ENCODE peak calls at places on chromosome 2, in six cellular contexts. One of them, this sample, is unnamed.

GRCh38 chr2:58032751-58033055 is 13.9 kb upstream of the VRK2 start:
- DNase-seq in brain microvascular endothelial cell: peak
- DNase-seq in endodermal cell: no peak
- DNase-seq in lung: no peak
- DNase-seq in adrenal gland: no peak
- DNase-seq in body of pancreas: no peak
- DNase-seq in this sample: no peak

GRCh38 chr2:78992807-78993517 is 32.5 kb upstream of the REG3G start:
- DNase-seq in lung: no peak
- DNase-seq in adrenal gland: no peak
- DNase-seq in endodermal cell: peak
- DNase-seq in body of pancreas: peak
- DNase-seq in brain microvascular endothelial cell: no peak
- DNase-seq in this sample: no peak

GRCh38 chr2:11850082-11850481 is 103.7 kb downstream of the LPIN1 start:
- DNase-seq in endodermal cell: no peak
- DNase-seq in body of pancreas: no peak
- DNase-seq in brain microvascular endothelial cell: no peak
- DNase-seq in adrenal gland: no peak
- DNase-seq in lung: no peak
- DNase-seq in this sample: peak

GRCh38 chr2:60483400-60483799 is 70.1 kb downstream of the BCL11A start:
- DNase-seq in brain microvascular endothelial cell: peak
- DNase-seq in endodermal cell: peak
- DNase-seq in body of pancreas: no peak
- DNase-seq in lung: no peak
- DNase-seq in adrenal gland: no peak
- DNase-seq in this sample: no peak

GRCh38 chr2:79827881-79828280 is 315.0 kb downstream of the CTNNA2 start:
- DNase-seq in adrenal gland: no peak
- DNase-seq in body of pancreas: no peak
- DNase-seq in brain microvascular endothelial cell: no peak
- DNase-seq in lung: no peak
- DNase-seq in endodermal cell: no peak
- DNase-seq in this sample: no peak

GRCh38 chr2:196233033-196233807 is 61.8 kb upstream of the STK17B start:
- DNase-seq in endodermal cell: no peak
- DNase-seq in adrenal gland: peak
- DNase-seq in lung: peak
- DNase-seq in body of pancreas: peak
- DNase-seq in brain microvascular endothelial cell: peak
- DNase-seq in this sample: no peak

GRCh38 chr2:240230424-240230945 is 90.0 kb upstream of the OTOS start:
- DNase-seq in lung: no peak
- DNase-seq in brain microvascular endothelial cell: no peak
- DNase-seq in endodermal cell: no peak
- DNase-seq in adrenal gland: peak
- DNase-seq in body of pancreas: no peak
- DNase-seq in this sample: peak

GRCh38 chr2:221571391-221572179 is 519 bp downstream of the EPHA4 start:
- DNase-seq in adrenal gland: peak
- DNase-seq in body of pancreas: peak
- DNase-seq in brain microvascular endothelial cell: peak
- DNase-seq in lung: no peak
- DNase-seq in endodermal cell: peak
- DNase-seq in this sample: peak

GRCh38 chr2:152336854-152337510 is 2.0 kb downstream of the FMNL2 start:
- DNase-seq in endodermal cell: peak
- DNase-seq in body of pancreas: peak
- DNase-seq in lung: no peak
- DNase-seq in brain microvascular endothelial cell: peak
- DNase-seq in adrenal gland: peak
- DNase-seq in this sample: no peak

GRCh38 chr2:59389240-59389639 is 1148.1 kb upstream of the FANCL start:
- DNase-seq in lung: peak
- DNase-seq in brain microvascular endothelial cell: peak
- DNase-seq in body of pancreas: peak
- DNase-seq in adrenal gland: peak
- DNase-seq in endodermal cell: no peak
- DNase-seq in this sample: no peak

GRCh38 chr2:229910832-229911412 is 10.9 kb downstream of the TRIP12 start:
- DNase-seq in endodermal cell: peak
- DNase-seq in body of pancreas: peak
- DNase-seq in adrenal gland: no peak
- DNase-seq in brain microvascular endothelial cell: no peak
- DNase-seq in lung: no peak
- DNase-seq in this sample: no peak

GRCh38 chr2:17164550-17164949 is 353.7 kb downstream of the RAD51AP2 start:
- DNase-seq in adrenal gland: no peak
- DNase-seq in lung: no peak
- DNase-seq in endodermal cell: no peak
- DNase-seq in brain microvascular endothelial cell: peak
- DNase-seq in body of pancreas: no peak
- DNase-seq in this sample: no peak

GRCh38 chr2:220162320-220162719 is 534.9 kb downstream of the SLC4A3 start:
- DNase-seq in adrenal gland: no peak
- DNase-seq in lung: no peak
- DNase-seq in brain microvascular endothelial cell: no peak
- DNase-seq in endodermal cell: no peak
- DNase-seq in body of pancreas: no peak
- DNase-seq in this sample: no peak

GRCh38 chr2:148177559-148177958 is 156.7 kb downstream of the MBD5 start:
- DNase-seq in endodermal cell: no peak
- DNase-seq in lung: no peak
- DNase-seq in brain microvascular endothelial cell: no peak
- DNase-seq in body of pancreas: no peak
- DNase-seq in adrenal gland: no peak
- DNase-seq in this sample: no peak

GRCh38 chr2:33673937-33674336 is 74.8 kb upstream of the FAM98A start:
- DNase-seq in endodermal cell: no peak
- DNase-seq in brain microvascular endothelial cell: no peak
- DNase-seq in adrenal gland: no peak
- DNase-seq in lung: no peak
- DNase-seq in body of pancreas: no peak
- DNase-seq in this sample: no peak

GRCh38 chr2:207813942-207814341 is 44.2 kb upstream of the FZD5 start:
- DNase-seq in adrenal gland: no peak
- DNase-seq in endodermal cell: peak
- DNase-seq in lung: no peak
- DNase-seq in body of pancreas: no peak
- DNase-seq in brain microvascular endothelial cell: no peak
- DNase-seq in this sample: no peak

DNA sequence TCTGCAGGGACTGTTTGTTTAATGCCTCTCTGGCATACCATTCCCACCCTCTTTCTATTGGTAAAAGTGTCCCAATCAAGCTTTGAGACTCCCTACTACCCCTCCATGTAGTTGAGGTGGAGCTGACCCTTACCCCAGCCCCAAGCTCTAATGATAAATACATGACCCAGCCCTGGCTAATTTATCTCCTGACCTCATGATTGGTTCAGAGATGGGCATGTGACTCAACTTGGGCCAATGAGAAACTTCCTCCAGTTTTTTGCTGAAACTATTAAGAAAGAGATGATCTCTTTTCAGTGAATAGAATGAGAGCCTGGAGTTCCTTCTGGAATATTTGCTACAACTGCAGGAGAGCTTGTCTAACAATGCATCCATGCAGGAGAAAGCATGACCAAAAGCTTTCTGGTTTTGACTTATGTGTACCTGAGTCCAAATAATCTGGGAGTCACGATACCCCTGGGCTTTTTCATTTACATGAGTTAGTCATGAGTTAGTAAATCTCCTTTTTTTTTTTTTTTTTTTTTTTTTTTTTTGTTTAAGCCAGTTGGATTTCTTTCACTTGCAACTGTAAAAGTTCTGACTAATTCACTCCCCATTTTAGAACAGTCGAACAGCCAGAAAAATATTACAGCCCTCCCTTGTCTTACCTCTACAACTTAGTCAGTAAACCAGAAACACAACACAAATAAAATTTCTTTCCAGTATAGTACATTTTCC is 66.5 kb upstream of the TLK1 start:
- DNase-seq in brain microvascular endothelial cell: no peak
- DNase-seq in endodermal cell: no peak
- DNase-seq in adrenal gland: no peak
- DNase-seq in lung: no peak
- DNase-seq in body of pancreas: no peak
- DNase-seq in this sample: no peak
- H3K27ac ChIP-seq in brain microvascular endothelial cell: no peak
- H3K27ac ChIP-seq in endodermal cell: no peak
- H3K27ac ChIP-seq in adrenal gland: no peak
- H3K27ac ChIP-seq in lung: no peak
- H3K27ac ChIP-seq in body of pancreas: no peak
- H3K27ac ChIP-seq in this sample: no peak

DNA sequence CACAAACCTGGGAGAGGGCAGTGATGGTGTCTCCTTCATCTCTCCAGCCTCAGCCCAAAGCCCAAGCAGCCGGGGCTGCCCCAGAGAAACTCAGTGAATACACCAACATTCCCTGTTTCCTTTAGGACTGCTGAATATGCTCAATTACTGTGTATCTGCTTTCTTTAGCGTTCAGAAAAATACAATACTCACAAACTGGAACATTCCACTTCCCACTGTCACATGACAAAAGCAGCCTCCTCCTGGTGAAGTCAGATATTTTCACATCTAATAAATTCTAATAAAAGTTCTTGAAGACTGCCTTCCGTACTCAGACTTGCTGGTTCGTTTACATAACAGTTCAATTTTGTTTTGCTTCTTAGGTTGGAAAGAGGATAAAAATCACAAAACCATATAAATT is 190.9 kb upstream of the HNRNPA3 start:
- DNase-seq in body of pancreas: no peak
- DNase-seq in brain microvascular endothelial cell: no peak
- DNase-seq in adrenal gland: no peak
- DNase-seq in lung: no peak
- DNase-seq in endodermal cell: no peak
- DNase-seq in this sample: no peak
- TF ChIP-seq CTCF in body of pancreas: no peak
- TF ChIP-seq CTCF in brain microvascular endothelial cell: no peak
- TF ChIP-seq CTCF in adrenal gland: no peak
- TF ChIP-seq CTCF in lung: no peak
- TF ChIP-seq CTCF in endodermal cell: no peak
- TF ChIP-seq CTCF in this sample: no peak

DNA sequence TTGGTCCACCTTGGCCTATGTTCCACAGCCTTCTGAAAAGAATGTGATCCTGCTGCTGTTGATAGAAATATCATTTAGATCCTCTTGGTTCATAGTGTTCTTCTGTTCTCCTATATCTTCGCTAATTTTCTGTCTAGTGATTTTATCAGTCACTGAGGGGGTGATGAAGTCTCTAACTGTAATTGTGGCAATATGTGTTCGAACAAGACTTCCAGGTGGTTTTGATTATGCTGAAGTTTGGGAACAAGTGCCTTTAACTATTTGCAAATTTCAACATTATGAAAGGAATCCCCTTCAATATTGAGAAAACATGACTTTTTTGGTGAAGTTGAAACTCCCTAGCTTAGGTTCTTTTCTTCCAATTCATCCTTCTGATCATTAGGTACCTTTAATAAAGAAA is 140.4 kb downstream of the MTX2 start:
- DNase-seq in body of pancreas: no peak
- DNase-seq in adrenal gland: no peak
- DNase-seq in endodermal cell: no peak
- DNase-seq in brain microvascular endothelial cell: no peak
- DNase-seq in lung: no peak
- DNase-seq in this sample: no peak
- H3K4me3 ChIP-seq in body of pancreas: no peak
- H3K4me3 ChIP-seq in adrenal gland: no peak
- H3K4me3 ChIP-seq in endodermal cell: no peak
- H3K4me3 ChIP-seq in brain microvascular endothelial cell: no peak
- H3K4me3 ChIP-seq in lung: no peak
- H3K4me3 ChIP-seq in this sample: no peak

GRCh38 chr2:205438241-205438640 is 244.1 kb upstream of the NRP2 start:
- DNase-seq in brain microvascular endothelial cell: no peak
- DNase-seq in body of pancreas: no peak
- DNase-seq in adrenal gland: no peak
- DNase-seq in endodermal cell: no peak
- DNase-seq in lung: no peak
- DNase-seq in this sample: no peak
- H3K27ac ChIP-seq in brain microvascular endothelial cell: no peak
- H3K27ac ChIP-seq in body of pancreas: no peak
- H3K27ac ChIP-seq in adrenal gland: no peak
- H3K27ac ChIP-seq in endodermal cell: no peak
- H3K27ac ChIP-seq in lung: no peak
- H3K27ac ChIP-seq in this sample: no peak

DNA sequence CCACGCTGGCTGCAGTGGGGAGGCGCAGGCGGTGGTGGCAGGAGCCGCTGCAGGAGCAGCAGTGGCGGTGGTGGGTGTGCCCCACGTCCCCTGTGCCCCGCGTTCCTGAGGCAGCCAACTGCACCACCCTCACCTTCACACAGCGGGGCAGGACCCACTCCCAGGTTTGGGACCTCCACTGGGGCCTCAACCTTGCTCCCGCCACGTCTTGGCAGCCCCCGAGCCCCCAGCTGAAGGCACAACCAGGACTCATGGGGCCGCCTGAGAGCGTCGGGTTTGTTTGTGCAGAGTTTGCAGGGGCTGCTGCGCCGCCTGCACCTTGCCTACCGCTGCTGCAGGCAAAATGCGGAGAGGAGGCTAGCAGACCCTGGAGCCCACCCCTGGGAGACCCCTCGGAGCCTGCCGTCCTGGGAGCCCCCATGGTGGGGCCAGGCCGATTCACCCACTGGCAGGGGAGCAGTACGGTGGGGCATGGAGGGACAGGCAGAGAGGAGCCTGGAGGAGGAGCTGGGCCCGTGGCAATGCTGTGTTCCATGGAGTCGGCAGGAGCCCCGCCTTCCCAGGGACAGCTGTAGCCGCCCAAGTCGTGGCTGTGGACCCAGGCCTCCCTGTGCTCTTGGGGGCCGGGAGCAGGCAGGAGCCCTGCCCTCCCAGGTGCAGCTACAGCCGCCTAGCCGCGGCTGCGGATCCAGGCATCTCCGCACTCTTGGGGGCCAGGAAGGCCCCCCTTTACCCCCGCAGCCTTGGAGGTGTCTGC is 14.7 kb upstream of the EML6 start:
- DNase-seq in endodermal cell: peak
- DNase-seq in brain microvascular endothelial cell: no peak
- DNase-seq in body of pancreas: peak
- DNase-seq in lung: peak
- DNase-seq in adrenal gland: peak
- DNase-seq in this sample: peak
- TF ChIP-seq CTCF in endodermal cell: peak
- TF ChIP-seq CTCF in brain microvascular endothelial cell: peak
- TF ChIP-seq CTCF in body of pancreas: no peak
- TF ChIP-seq CTCF in lung: no peak
- TF ChIP-seq CTCF in adrenal gland: no peak
- TF ChIP-seq CTCF in this sample: no peak

DNA sequence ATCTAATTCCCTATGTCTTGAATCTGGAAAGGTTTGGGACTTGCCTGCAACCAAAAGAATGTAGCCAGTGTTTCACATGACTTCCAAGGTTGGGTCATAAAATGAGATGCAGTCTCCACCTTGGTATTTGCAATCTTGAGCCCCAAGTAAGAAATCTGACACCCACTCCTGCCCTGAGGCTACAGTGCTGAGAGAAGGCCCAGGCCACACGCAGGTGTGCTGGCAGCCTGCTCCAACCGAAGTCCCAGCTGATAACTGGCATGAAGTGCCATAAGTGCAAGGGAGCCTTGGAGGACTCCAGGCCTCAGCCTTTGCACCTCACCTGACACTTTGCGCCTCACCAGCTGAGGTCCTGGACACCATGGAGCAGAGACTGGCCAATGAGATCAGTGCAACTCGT is 182.7 kb downstream of the ANAPC1 start:
- DNase-seq in lung: no peak
- DNase-seq in adrenal gland: no peak
- DNase-seq in endodermal cell: peak
- DNase-seq in body of pancreas: no peak
- DNase-seq in brain microvascular endothelial cell: no peak
- DNase-seq in this sample: no peak
- H3K4me3 ChIP-seq in lung: no peak
- H3K4me3 ChIP-seq in adrenal gland: no peak
- H3K4me3 ChIP-seq in endodermal cell: no peak
- H3K4me3 ChIP-seq in body of pancreas: no peak
- H3K4me3 ChIP-seq in brain microvascular endothelial cell: no peak
- H3K4me3 ChIP-seq in this sample: no peak